ENCODE peak calls at places on chromosomes 1 and 21, in five cellular contexts. X, L, A, Y and K are unnamed samples.

GRCh38 chr1:50704126-50704525 is 255.9 kb downstream of the FAF1 start:
- DNase-seq in X (no peak), L (peak), A (no peak), Y (peak), K (no peak)

GRCh38 chr1:117735045-117735992 is 129.5 kb downstream of the TENT5C start:
- DNase-seq in A (peak), L (peak), Y (no peak), X (no peak), K (no peak)

GRCh38 chr21:35475006-35475405 is 425.9 kb upstream of the RUNX1 start:
- DNase-seq in X (no peak), Y (no peak), A (no peak), L (no peak), K (no peak)

GRCh38 chr1:209291715-209292114 is 291.8 kb upstream of the CAMK1G start:
- DNase-seq in Y (no peak), L (no peak), A (no peak), X (no peak), K (peak)

GRCh38 chr1:179877586-179878265 is at the start of gene TOR1AIP2:
- DNase-seq in L (peak), Y (peak), X (peak), A (peak), K (peak)

GRCh38 chr1:164781980-164782379 is 223.0 kb downstream of the PBX1 start:
- DNase-seq in L (no peak), X (no peak), A (peak), Y (no peak), K (no peak)

GRCh38 chr1:159753386-159753785 is 27.4 kb upstream of the DUSP23 start:
- DNase-seq in A (no peak), Y (no peak), L (no peak), X (no peak), K (no peak)

GRCh38 chr1:24805534-24806301 is 60.5 kb downstream of the CLIC4 start:
- DNase-seq in L (no peak), A (no peak), X (no peak), Y (no peak), K (no peak)

GRCh38 chr1:214028095-214028494 is 40.3 kb downstream of the PROX1 start:
- DNase-seq in A (no peak), L (no peak), Y (no peak), X (no peak), K (no peak)

GRCh38 chr1:150926094-150926741 is at the start of gene SETDB1:
- DNase-seq in A (peak), L (peak), Y (peak), X (peak), K (peak)

GRCh38 chr1:230105754-230106625 is 39.0 kb downstream of the GALNT2 start:
- DNase-seq in A (no peak), L (no peak), Y (peak), X (no peak), K (no peak)

GRCh38 chr1:159177273-159177907 is 6.0 kb downstream of the CADM3 start:
- DNase-seq in X (no peak), L (peak), Y (peak), A (no peak), K (no peak)

GRCh38 chr1:172638885-172639831 is 19.7 kb upstream of the FASLG start:
- DNase-seq in Y (peak), X (no peak), A (no peak), L (no peak), K (no peak)

GRCh38 chr21:35603471-35603870 is 456.9 kb downstream of the SETD4 start:
- DNase-seq in A (no peak), Y (no peak), X (no peak), L (no peak), K (no peak)

GRCh38 chr1:167878372-167879160 is 35.4 kb downstream of the ADCY10 start:
- DNase-seq in L (peak), Y (no peak), A (no peak), X (no peak), K (no peak)

GRCh38 chr1:40787733-40788560 is 4.4 kb downstream of the KCNQ4 start:
- DNase-seq in Y (no peak), X (no peak), A (no peak), L (peak), K (no peak)

GRCh38 chr1:30816211-30817082 is 58.9 kb upstream of the LAPTM5 start:
- DNase-seq in X (peak), Y (no peak), A (peak), L (no peak), K (no peak)

GRCh38 chr1:110056284-110056680 is 14.2 kb downstream of the ALX3 start:
- DNase-seq in Y (no peak), A (no peak), X (no peak), L (no peak), K (no peak)

GRCh38 chr1:241202321-241202845 is 154.6 kb downstream of the RGS7 start:
- DNase-seq in A (no peak), Y (no peak), L (no peak), X (no peak), K (no peak)

GRCh38 chr1:9901148-9902059 is 8.7 kb downstream of the CTNNBIP1 start:
- DNase-seq in X (no peak), Y (no peak), L (peak), A (peak), K (no peak)

GRCh38 chr1:99728494-99729235 is 37.8 kb downstream of the FRRS1 start:
- DNase-seq in L (peak), A (no peak), X (no peak), Y (peak), K (no peak)

GRCh38 chr21:26438976-26439375 is 134.1 kb downstream of the CYYR1 start:
- DNase-seq in X (no peak), A (no peak), L (no peak), Y (no peak), K (no peak)

GRCh38 chr1:19505694-19506457 is 20.5 kb upstream of the CAPZB start:
- DNase-seq in L (no peak), X (no peak), A (peak), Y (no peak), K (no peak)

GRCh38 chr1:89274431-89274857 is 1.8 kb upstream of the GBP5 start:
- DNase-seq in X (no peak), A (peak), Y (no peak), L (no peak), K (no peak)

GRCh38 chr1:35707253-35708178 is 11.2 kb downstream of the C1orf216 start:
- DNase-seq in L (peak), Y (no peak), A (no peak), X (no peak), K (no peak)

GRCh38 chr1:35708952-35709351 is 9.7 kb downstream of the C1orf216 start:
- DNase-seq in Y (no peak), X (no peak), A (no peak), L (no peak), K (no peak)

GRCh38 chr1:35702540-35702939 is 16.1 kb downstream of the C1orf216 start:
- DNase-seq in X (no peak), A (no peak), Y (no peak), L (no peak), K (no peak)

GRCh38 chr1:35708179-35708891 is 10.3 kb downstream of the C1orf216 start:
- DNase-seq in L (peak), A (no peak), Y (no peak), X (no peak), K (no peak)

DNA sequence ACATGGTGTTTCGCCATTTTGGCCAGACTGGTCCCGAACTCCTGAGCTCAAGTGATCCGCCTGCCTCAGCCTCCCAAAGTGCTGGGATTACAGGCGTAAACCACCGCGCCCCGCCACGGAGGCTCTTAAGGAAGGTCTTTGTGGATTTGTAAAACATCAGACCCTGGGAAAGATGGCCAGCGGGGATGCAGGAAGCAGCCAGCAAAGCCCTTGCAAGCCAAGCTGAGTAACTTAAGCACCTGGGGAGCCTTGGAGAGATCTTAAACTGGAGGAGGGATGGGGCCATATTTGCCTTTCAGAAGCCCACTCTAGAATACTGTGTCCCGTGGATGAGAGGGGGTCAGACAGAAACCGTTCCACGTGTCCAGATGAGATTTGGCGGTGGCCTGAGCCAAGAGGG is 11.8 kb downstream of the C1orf216 start:
- DNase-seq in L (peak), A (no peak), Y (no peak), X (no peak), K (no peak)
- TF ChIP-seq EP300 in L (no peak), A (no peak), Y (no peak), X (no peak), K (no peak)

DNA sequence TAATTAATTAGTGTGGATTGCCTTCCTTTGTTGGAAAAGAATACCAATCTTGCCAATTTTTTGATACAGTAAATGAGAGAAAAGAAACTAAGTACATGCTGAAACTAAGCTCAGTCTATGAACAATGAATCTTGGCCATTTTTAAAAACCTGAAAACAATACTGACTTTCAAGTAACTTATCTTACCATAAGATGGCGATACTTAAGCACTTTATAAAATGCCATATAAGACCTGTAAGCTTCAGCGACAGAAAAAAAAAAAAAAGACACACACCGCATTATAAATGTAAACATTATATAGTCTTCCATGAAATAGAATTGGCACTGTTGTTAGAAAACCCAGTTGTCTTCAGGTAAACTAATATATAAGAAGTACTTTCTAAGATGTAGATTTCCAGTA is 3.0 kb downstream of the OLFM3 start:
- DNase-seq in Y (no peak), A (no peak), L (no peak), X (no peak), K (no peak)
- TF ChIP-seq CTCF in Y (no peak), A (no peak), L (no peak), X (no peak), K (no peak)

GRCh38 chr1:156429308-156430060 is 60.5 kb downstream of the RHBG start:
- DNase-seq in Y (no peak), X (no peak), L (no peak), A (no peak), K (no peak)
- H3K4me3 ChIP-seq in Y (no peak), X (no peak), L (no peak), A (no peak), K (no peak)

GRCh38 chr1:39691383-39692151 is at the start of gene HPCAL4:
- DNase-seq in L (peak), Y (peak), X (peak), A (peak), K (peak)
- TF ChIP-seq EP300 in L (no peak), Y (no peak), X (no peak), A (no peak), K (no peak)

GRCh38 chr1:227943354-227943753 is 4.4 kb downstream of the WNT9A start:
- DNase-seq in Y (no peak), X (peak), L (no peak), A (no peak), K (no peak)

GRCh38 chr1:227941509-227942020 is 6.2 kb downstream of the WNT9A start:
- DNase-seq in X (peak), L (no peak), A (no peak), Y (no peak), K (no peak)

GRCh38 chr1:227940791-227941241 is 6.9 kb downstream of the WNT9A start:
- DNase-seq in X (peak), L (no peak), Y (no peak), A (no peak), K (no peak)

GRCh38 chr1:227942716-227943261 is 4.9 kb downstream of the WNT9A start:
- DNase-seq in L (no peak), X (peak), A (no peak), Y (no peak), K (no peak)

DNA sequence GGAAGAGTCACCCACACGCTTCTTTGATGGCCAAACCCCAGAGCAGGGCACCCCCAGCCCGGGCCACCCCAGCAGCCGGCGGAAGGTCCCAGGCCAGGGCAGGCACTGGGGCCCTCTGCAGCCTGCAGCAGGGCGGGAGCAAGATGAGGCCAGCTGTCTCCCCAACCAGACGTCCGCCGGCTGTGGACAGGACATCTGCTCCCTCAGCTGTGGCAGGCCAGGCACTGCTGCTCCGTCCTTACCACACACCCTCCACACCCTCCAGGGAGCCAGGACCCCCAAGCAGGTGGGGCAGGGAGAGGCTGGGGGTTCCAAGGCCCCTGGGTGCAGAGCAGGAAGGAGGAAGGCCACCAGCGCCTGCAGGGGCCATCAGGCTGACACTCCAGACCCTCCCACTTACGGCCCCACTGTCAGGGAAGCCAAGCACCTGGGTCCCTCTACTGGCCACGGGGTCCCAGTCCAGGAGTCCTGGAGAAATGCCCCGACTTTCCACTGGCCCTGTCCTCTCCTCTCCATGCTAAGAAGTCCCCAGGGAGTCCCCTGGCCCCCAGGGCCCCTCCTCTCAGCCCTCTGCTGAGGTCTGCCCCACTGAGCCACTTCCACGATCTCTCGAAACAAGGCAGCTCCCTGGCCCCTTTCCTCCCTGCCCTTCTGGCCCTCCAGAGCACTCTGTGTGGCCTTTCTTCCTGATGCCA is 5.6 kb downstream of the WNT9A start:
- DNase-seq in A (no peak), X (peak), Y (no peak), L (peak), K (no peak)
- TF ChIP-seq CTCF in A (no peak), X (peak), Y (no peak), L (peak), K (peak)